ENCODE peak calls at places on chromosomes 7 and 10, in eight cellular contexts. C is caudate nucleus; E is heart right ventricle; N is GM23248; L is EL; R is ACHN; U is stimulated activated CD4-positive, alpha-beta T cell treated with anti-CD3 and anti-CD28 coated beads, Interleukin-4, amount 100 ng/mL, for 1 hour; O is neuronal stem cell. D is an unnamed sample.

GRCh38 chr10:50937230-50937907 is 51.9 kb upstream of the A1CF start:
- DNase-seq in E (no peak), U (no peak), C (no peak), L (peak; percentile 32), O (no peak), N (peak; percentile 76), R (peak; percentile 42), D (no peak)

GRCh38 chr7:47938574-47939165 is 9.6 kb downstream of the PKD1L1 start:
- DNase-seq in U (no peak), E (no peak), R (peak; percentile 19), C (no peak), L (no peak), O (no peak), N (no peak), D (no peak)

GRCh38 chr10:123536176-123536845 is 129.8 kb upstream of the GPR26 start:
- DNase-seq in N (no peak), C (no peak), O (no peak), U (no peak), E (no peak), R (no peak), L (no peak), D (no peak)

GRCh38 chr10:6787684-6788083 is 207.6 kb upstream of the PRKCQ start:
- DNase-seq in E (no peak), R (no peak), U (no peak), C (no peak), L (no peak), O (no peak), N (no peak), D (no peak)

GRCh38 chr10:48447356-48448215 is 141.1 kb downstream of the MAPK8 start:
- DNase-seq in N (no peak), O (no peak), E (no peak), L (no peak), R (no peak), U (no peak), C (no peak), D (peak; percentile 27)

GRCh38 chr7:66205736-66206080 is 574 bp downstream of the TPST1 start:
- DNase-seq in E (no peak), C (no peak), U (peak; percentile 4), O (no peak), N (peak; percentile 55), R (peak; percentile 28), L (no peak), D (no peak)

GRCh38 chr10:3077940-3078630 is 10.7 kb downstream of the PFKP start:
- DNase-seq in O (no peak), C (no peak), L (no peak), E (no peak), U (no peak), N (no peak), R (no peak), D (no peak)

GRCh38 chr7:7051221-7051877 is 131.0 kb upstream of the C1GALT1 start:
- DNase-seq in U (no peak), O (no peak), E (no peak), N (peak; percentile 35), R (no peak), C (no peak), L (no peak), D (no peak)

GRCh38 chr7:17275749-17276671 is 22.4 kb upstream of the AHR start:
- DNase-seq in U (no peak), C (no peak), O (no peak), L (peak; percentile 95), R (peak; percentile 60), N (peak; percentile 98), E (no peak), D (no peak)

GRCh38 chr10:132059760-132060508 is 5.8 kb upstream of the JAKMIP3 start:
- DNase-seq in C (no peak), L (no peak), O (no peak), E (no peak), R (no peak), U (no peak), N (no peak), D (no peak)

GRCh38 chr10:71086439-71087080 is 125.8 kb upstream of the UNC5B start:
- DNase-seq in N (no peak), L (no peak), C (no peak), R (no peak), U (no peak), O (no peak), E (peak; percentile 1), D (no peak)

GRCh38 chr10:5033061-5033770 is 29.6 kb upstream of the AKR1C2 start:
- DNase-seq in E (no peak), O (no peak), L (peak; percentile 74), U (no peak), R (peak; percentile 49), N (peak; percentile 90), C (no peak), D (no peak)

GRCh38 chr10:59387951-59388431 is 25.6 kb upstream of the FAM13C start:
- DNase-seq in N (peak; percentile 90), O (peak; percentile 80), C (no peak), E (no peak), R (peak; percentile 82), U (no peak), L (peak; percentile 91), D (no peak)

GRCh38 chr10:112269266-112269665 is 13.9 kb upstream of the TECTB start:
- DNase-seq in C (no peak), N (peak; percentile 64), L (peak; percentile 63), O (no peak), U (no peak), E (no peak), R (no peak), D (no peak)

GRCh38 chr7:51198654-51199053 is 118.0 kb downstream of the COBL start:
- DNase-seq in U (no peak), E (no peak), R (no peak), O (no peak), C (no peak), L (no peak), N (no peak), D (no peak)

GRCh38 chr10:29588640-29589421 is 45.9 kb downstream of the SVIL start:
- DNase-seq in L (peak; percentile 69), R (no peak), E (no peak), O (no peak), N (peak; percentile 68), C (no peak), U (no peak), D (no peak)

GRCh38 chr7:105212236-105212635 is 176.5 kb downstream of the SRPK2 start:
- DNase-seq in C (no peak), O (no peak), U (no peak), E (no peak), L (no peak), R (no peak), N (no peak), D (no peak)

GRCh38 chr7:139572704-139573395 is 49.4 kb downstream of the CLEC2L start:
- DNase-seq in E (no peak), L (no peak), R (no peak), C (no peak), O (no peak), N (no peak), U (no peak), D (no peak)

GRCh38 chr7:17298840-17299476 is 506 bp downstream of the AHR start:
- DNase-seq in E (peak; percentile 45), R (peak; percentile 58), O (peak; percentile 20), C (peak; percentile 68), U (peak; percentile 63), N (peak; percentile 73), L (peak; percentile 58), D (peak; percentile 8)

GRCh38 chr10:98170249-98171117 is 36.0 kb downstream of the R3HCC1L start:
- DNase-seq in O (peak; percentile 59), R (peak; percentile 59), L (peak; percentile 54), N (peak; percentile 56), U (no peak), E (peak; percentile 16), C (no peak), D (no peak)

GRCh38 chr10:83816942-83817341 is 322.4 kb upstream of the GHITM start:
- DNase-seq in C (no peak), U (no peak), E (no peak), L (no peak), N (no peak), R (no peak), O (no peak), D (no peak)

GRCh38 chr7:41024126-41024525 is 678.8 kb downstream of the INHBA start:
- DNase-seq in E (no peak), C (no peak), O (no peak), L (no peak), N (no peak), U (no peak), R (no peak), D (no peak)

GRCh38 chr10:59362991-59363390 is 642 bp upstream of the FAM13C start:
- DNase-seq in E (peak; percentile 77), R (peak; percentile 30), L (peak; percentile 20), C (peak; percentile 77), O (peak; percentile 64), N (peak; percentile 77), U (no peak), D (no peak)

GRCh38 chr10:131617113-131617877 is 283.5 kb upstream of the PPP2R2D start:
- DNase-seq in N (no peak), E (no peak), C (no peak), L (no peak), U (no peak), O (no peak), R (no peak), D (no peak)

GRCh38 chr10:14047431-14047830 is 283.3 kb downstream of the FRMD4A start:
- DNase-seq in N (peak; percentile 39), L (peak; percentile 8), R (no peak), C (no peak), U (no peak), E (no peak), O (no peak), D (no peak)

GRCh38 chr7:36128448-36129047 is 24.5 kb upstream of the EEPD1 start:
- DNase-seq in E (peak; percentile 75), L (peak; percentile 91), C (peak; percentile 3), N (peak; percentile 97), R (peak; percentile 97), U (no peak), O (no peak), D (no peak)

GRCh38 chr7:134612197-134612596 is 34.5 kb upstream of the BPGM start:
- DNase-seq in L (no peak), C (no peak), U (no peak), R (no peak), E (no peak), N (no peak), O (no peak), D (no peak)

GRCh38 chr10:87605656-87606308 is 53.9 kb upstream of the PAPSS2 start:
- DNase-seq in N (no peak), O (no peak), U (no peak), E (no peak), L (no peak), C (no peak), R (no peak), D (no peak)

GRCh38 chr10:86402283-86402931 is 35.8 kb upstream of the GRID1 start:
- DNase-seq in E (no peak), O (no peak), R (peak; percentile 30), L (peak; percentile 37), C (no peak), U (no peak), N (peak; percentile 67), D (no peak)

GRCh38 chr7:115387168-115387567 is 465.3 kb downstream of the MDFIC start:
- DNase-seq in N (no peak), U (no peak), E (no peak), R (no peak), C (no peak), L (no peak), O (no peak), D (no peak)

GRCh38 chr7:130063036-130063435 is 7.3 kb upstream of the KLHDC10 start:
- DNase-seq in R (peak; percentile 64), L (peak; percentile 49), C (no peak), U (peak; percentile 76), O (peak; percentile 55), N (peak; percentile 63), E (no peak), D (no peak)

GRCh38 chr7:25859412-25859704 is 292.6 kb upstream of the NFE2L3 start:
- DNase-seq in R (no peak), O (no peak), N (no peak), L (no peak), C (no peak), U (no peak), E (no peak), D (no peak)

GRCh38 chr7:151310578-151310977 is 31.0 kb upstream of the NUB1 start:
- DNase-seq in U (no peak), C (no peak), R (peak; percentile 61), L (peak; percentile 11), N (peak; percentile 58), O (no peak), E (no peak), D (no peak)